ENCODE peak calls at places on chromosomes 11 and 22, in eight cellular contexts. B is A549, U is WTC11, F is HepG2, N is H1, P is SK-N-SH, R is GM12878, O is K562. V is an unnamed sample.
A peak's percentile ranks its signal among the peaks of the same experiment; 100 is the strongest.

GRCh38 chr22:27663812-27664211 is 137.7 kb downstream of the MN1 start:
- DNase-seq in B (no peak), U (no peak), F (no peak), N (no peak), P (no peak), R (no peak), O (no peak), V (peak; percentile 8)

GRCh38 chr11:67545280-67545679 is 22.0 kb upstream of the CABP2 start:
- DNase-seq in B (no peak), U (peak; percentile 36), F (peak; percentile 45), N (no peak), P (no peak), R (no peak), O (peak; percentile 89), V (no peak)

GRCh38 chr11:50246699-50247098 is 214.0 kb downstream of the OR4C45 start:
- DNase-seq in B (no peak), U (no peak), F (no peak), N (no peak), P (no peak), R (no peak), O (no peak), V (no peak)

GRCh38 chr11:67031791-67032561 is 9.0 kb downstream of the SYT12 start:
- DNase-seq in B (no peak), U (no peak), F (no peak), N (no peak), P (no peak), R (no peak), O (no peak), V (peak; percentile 80)

GRCh38 chr22:32764330-32765116 is 37.0 kb upstream of the TIMP3 start:
- DNase-seq in B (no peak), U (no peak), F (no peak), N (no peak), P (no peak), R (no peak), O (no peak), V (peak; percentile 96)

GRCh38 chr11:69292221-69292648 is 1.7 kb upstream of the MYEOV start:
- DNase-seq in B (no peak), U (peak; percentile 80), F (no peak), N (no peak), P (no peak), R (no peak), O (peak; percentile 66), V (no peak)

GRCh38 chr11:64305691-64306562 is 603 bp downstream of the ESRRA start:
- DNase-seq in B (peak; percentile 38), U (peak; percentile 77), F (peak; percentile 77), N (no peak), P (peak; percentile 73), R (no peak), O (peak; percentile 73), V (peak; percentile 27)

GRCh38 chr11:75472081-75472732 is 39.2 kb upstream of the KLHL35 start:
- DNase-seq in B (no peak), U (no peak), F (no peak), N (no peak), P (no peak), R (no peak), O (no peak), V (no peak)

GRCh38 chr11:33970984-33971466 is 79.1 kb upstream of the LMO2 start:
- DNase-seq in B (peak; percentile 55), U (peak; percentile 41), F (peak; percentile 46), N (no peak), P (peak; percentile 66), R (no peak), O (peak; percentile 72), V (peak; percentile 50)

GRCh38 chr11:9015677-9016076 is 11.9 kb upstream of the NRIP3 start:
- DNase-seq in B (peak; percentile 86), U (peak; percentile 70), F (peak; percentile 56), N (peak; percentile 50), P (peak; percentile 76), R (peak; percentile 31), O (peak; percentile 70), V (peak; percentile 78)

GRCh38 chr11:17703951-17704350 is 15.4 kb upstream of the MYOD1 start:
- DNase-seq in B (no peak), U (no peak), F (no peak), N (no peak), P (no peak), R (peak; percentile 5), O (peak; percentile 68), V (peak; percentile 42)

GRCh38 chr11:132782102-132782501 is 750.2 kb downstream of the OPCML start:
- DNase-seq in B (no peak), U (no peak), F (no peak), N (no peak), P (no peak), R (no peak), O (no peak), V (no peak)

GRCh38 chr11:96061094-96061493 is 137.2 kb upstream of the MTMR2 start:
- DNase-seq in B (no peak), U (no peak), F (peak; percentile 27), N (no peak), P (no peak), R (no peak), O (no peak), V (no peak)

DNA sequence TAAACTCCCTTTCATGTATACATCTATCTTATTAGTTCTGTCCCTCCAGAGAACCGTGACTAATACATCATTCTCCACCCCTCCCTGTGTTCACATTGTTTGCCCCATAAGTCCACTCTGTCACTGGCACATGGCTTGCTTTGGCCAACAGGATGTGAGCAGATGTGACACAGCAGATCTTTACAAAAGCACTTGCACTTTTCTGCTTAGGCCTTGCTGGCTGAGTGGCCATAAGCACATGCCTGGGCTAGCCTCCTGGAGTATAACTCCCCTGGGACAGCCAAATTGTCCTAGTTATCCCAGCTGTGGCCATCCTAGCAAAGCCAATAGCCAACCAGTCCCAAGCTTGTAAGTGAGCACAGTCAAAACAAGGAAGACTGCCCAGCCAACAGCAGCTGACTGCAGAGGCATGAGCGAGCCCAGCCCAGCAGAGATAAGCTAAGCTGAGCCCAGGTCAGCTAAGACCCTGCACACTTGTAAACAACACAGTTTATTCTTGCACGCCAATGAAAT is 9.7 kb upstream of the RCN1 start:
- DNase-seq in B (no peak), U (no peak), F (peak; percentile 13), N (no peak), P (no peak), R (no peak), O (no peak), V (peak; percentile 64)
- TF ChIP-seq USF2 in B (no peak), U (no peak), F (no peak), N (no peak), P (no peak), R (no peak), O (no peak), V (peak; percentile 65)

DNA sequence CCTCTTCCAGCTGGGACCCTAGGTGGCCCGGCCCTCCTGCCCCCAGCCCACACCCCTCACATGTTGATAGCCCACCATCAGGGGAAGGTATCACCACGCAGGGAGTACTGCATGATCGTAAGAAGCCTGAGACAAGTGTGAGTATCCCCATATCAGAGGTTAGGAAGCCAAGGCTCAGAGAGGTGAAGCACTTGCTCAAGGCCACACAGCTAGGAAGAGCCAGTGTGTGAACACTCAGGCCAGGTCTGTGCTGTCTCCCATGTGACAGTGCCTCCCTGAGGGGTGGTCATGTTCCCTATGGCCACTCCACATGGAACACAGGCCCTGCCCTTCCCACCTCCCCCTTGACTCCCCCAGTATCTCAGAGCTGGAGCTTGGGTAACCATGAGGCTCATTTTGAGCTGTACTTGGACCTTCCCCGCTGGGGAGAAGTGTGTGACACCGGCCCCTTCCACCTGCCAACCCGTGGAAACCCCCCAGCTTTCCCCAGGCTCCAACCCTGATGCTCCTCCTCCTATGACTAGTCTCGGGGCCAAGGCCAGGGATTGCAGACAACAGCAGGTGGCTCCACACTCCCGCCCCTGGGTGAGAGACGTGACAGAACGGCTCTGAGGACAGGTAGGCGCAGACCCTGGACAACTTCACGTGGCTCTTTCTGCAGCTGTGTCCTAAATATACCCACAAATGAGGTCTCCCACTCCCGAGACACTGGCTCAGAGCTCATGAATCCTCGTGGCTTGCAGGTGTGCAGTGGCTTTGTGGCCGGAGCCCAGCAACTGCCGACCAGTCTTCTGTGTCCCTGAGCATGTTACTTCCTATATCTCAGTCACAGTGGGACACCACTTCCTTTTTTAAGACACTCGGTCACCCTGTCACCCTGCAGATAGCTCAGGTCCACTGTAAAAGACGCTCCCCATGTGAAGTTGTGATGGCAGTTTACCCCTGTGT is 55.3 kb downstream of the NECTIN1 start:
- DNase-seq in B (no peak), U (no peak), F (no peak), N (no peak), P (no peak), R (peak; percentile 88), O (no peak), V (no peak)
- TF ChIP-seq USF2 in B (no peak), U (no peak), F (no peak), N (no peak), P (no peak), R (no peak), O (no peak), V (no peak)

DNA sequence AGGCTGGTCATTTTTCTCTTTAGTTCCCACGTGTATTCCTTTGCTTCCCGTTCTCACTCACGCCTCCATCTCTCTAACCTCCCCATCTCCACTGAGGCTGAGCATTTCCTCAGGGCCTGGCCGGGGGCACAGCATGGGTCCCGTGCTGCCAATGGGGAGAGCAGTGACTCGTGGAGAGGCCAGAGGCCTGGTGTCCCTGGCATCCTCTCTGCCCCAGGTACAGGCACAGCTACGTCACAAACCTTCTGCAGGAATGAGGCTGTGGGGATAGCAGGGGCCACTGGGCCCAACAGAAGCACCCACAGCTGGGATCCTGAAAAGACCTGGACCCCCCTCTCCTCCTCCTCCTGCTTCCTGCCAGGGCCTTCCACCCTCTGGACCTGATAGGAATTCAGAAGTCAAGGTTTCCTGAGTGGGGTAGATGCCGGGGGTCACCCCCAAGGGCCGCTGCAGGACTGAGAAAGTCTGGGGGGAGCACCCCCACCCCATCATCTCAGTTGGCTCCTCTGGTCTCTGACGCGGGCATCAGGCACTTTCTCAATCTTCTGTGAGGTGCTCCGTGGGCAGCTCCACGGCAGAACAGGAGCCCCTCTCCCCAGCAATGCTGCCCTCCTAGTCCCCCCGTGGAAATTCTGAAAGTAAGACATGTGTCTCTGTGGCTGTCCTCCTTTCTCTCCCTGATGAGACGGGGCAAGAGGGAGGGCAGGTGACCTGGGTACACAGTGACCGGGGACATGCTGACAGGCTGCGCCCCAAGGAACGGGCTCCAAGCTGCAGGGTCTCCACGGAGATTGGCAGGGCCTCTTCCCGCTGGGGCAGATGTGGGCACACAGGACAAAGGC is 11.7 kb downstream of the PNPLA5 start:
- DNase-seq in B (no peak), U (peak; percentile 5), F (no peak), N (no peak), P (no peak), R (no peak), O (no peak), V (no peak)
- TF ChIP-seq USF2 in B (no peak), U (no peak), F (no peak), N (no peak), P (no peak), R (no peak), O (no peak), V (no peak)

GRCh38 chr11:44361883-44362282 is 51.9 kb upstream of the ALX4 start:
- DNase-seq in B (no peak), U (peak; percentile 25), F (no peak), N (no peak), P (no peak), R (no peak), O (no peak), V (no peak)

GRCh38 chr11:44356351-44356750 is 46.4 kb upstream of the ALX4 start:
- DNase-seq in B (no peak), U (no peak), F (no peak), N (no peak), P (peak; percentile 54), R (no peak), O (no peak), V (no peak)

GRCh38 chr11:44363116-44363515 is 53.2 kb upstream of the ALX4 start:
- DNase-seq in B (no peak), U (no peak), F (no peak), N (no peak), P (no peak), R (no peak), O (no peak), V (no peak)

GRCh38 chr11:44357734-44358133 is 47.8 kb upstream of the ALX4 start:
- DNase-seq in B (no peak), U (no peak), F (no peak), N (no peak), P (no peak), R (no peak), O (no peak), V (no peak)

GRCh38 chr11:44358713-44359112 is 48.8 kb upstream of the ALX4 start:
- DNase-seq in B (no peak), U (no peak), F (no peak), N (no peak), P (no peak), R (no peak), O (no peak), V (no peak)
- TF ChIP-seq USF2 in B (no peak), U (no peak), F (no peak), N (no peak), P (no peak), R (no peak), O (no peak), V (no peak)

V was measured in IMR-90.